ENCODE peak calls at places on chromosome 2, in ten cellular contexts. B is PC-3; C is thoracic aorta; V is tibial artery; U is aorta; P is psoas muscle; O is GM23248; M is PC-9; Q is CD4-positive, CD25-positive, alpha-beta regulatory T cell; N is pancreas. I is an unnamed sample.
A peak's percentile ranks its signal among the peaks of the same experiment; 100 is the strongest.

GRCh38 chr2:238974510-238975166 is 126.8 kb downstream of the TWIST2 start:
- DNase-seq in B (peak; percentile 83), C (no peak), V (no peak), U (peak; percentile 58), P (no peak), O (peak; percentile 89), M (peak; percentile 19), Q (no peak), N (no peak), I (peak; percentile 49)

GRCh38 chr2:227862741-227863588 is 8.5 kb upstream of the DAW1 start:
- DNase-seq in B (peak; percentile 95), C (no peak), V (peak; percentile 71), U (no peak), P (peak; percentile 34), O (peak; percentile 91), M (peak; percentile 56), Q (no peak), N (no peak), I (peak; percentile 86)

GRCh38 chr2:195756218-195756941 is 99.4 kb downstream of the SLC39A10 start:
- DNase-seq in B (peak; percentile 88), C (no peak), V (no peak), U (no peak), P (no peak), O (peak; percentile 28), M (peak; percentile 9), Q (no peak), N (no peak), I (peak; percentile 42)

GRCh38 chr2:109256921-109257320 is 127.9 kb downstream of the SH3RF3 start:
- DNase-seq in B (no peak), C (no peak), V (peak; percentile 59), U (peak; percentile 68), P (peak; percentile 61), O (peak; percentile 62), M (no peak), Q (no peak), N (no peak), I (no peak)

GRCh38 chr2:63765117-63765516 is 76.6 kb upstream of the UGP2 start:
- DNase-seq in B (no peak), C (no peak), V (no peak), U (no peak), P (no peak), O (no peak), M (no peak), Q (no peak), N (no peak), I (no peak)

GRCh38 chr2:98464772-98465310 is 20.2 kb downstream of the INPP4A start:
- DNase-seq in B (no peak), C (no peak), V (no peak), U (peak; percentile 63), P (no peak), O (no peak), M (no peak), Q (peak; percentile 81), N (no peak), I (no peak)

GRCh38 chr2:128796321-128796720 is 477.7 kb upstream of the HS6ST1 start:
- DNase-seq in B (no peak), C (no peak), V (peak; percentile 1), U (no peak), P (no peak), O (no peak), M (no peak), Q (no peak), N (no peak), I (no peak)

GRCh38 chr2:84317135-84317534 is 141.9 kb downstream of the SUCLG1 start:
- DNase-seq in B (no peak), C (no peak), V (no peak), U (no peak), P (no peak), O (no peak), M (no peak), Q (no peak), N (no peak), I (no peak)

DNA sequence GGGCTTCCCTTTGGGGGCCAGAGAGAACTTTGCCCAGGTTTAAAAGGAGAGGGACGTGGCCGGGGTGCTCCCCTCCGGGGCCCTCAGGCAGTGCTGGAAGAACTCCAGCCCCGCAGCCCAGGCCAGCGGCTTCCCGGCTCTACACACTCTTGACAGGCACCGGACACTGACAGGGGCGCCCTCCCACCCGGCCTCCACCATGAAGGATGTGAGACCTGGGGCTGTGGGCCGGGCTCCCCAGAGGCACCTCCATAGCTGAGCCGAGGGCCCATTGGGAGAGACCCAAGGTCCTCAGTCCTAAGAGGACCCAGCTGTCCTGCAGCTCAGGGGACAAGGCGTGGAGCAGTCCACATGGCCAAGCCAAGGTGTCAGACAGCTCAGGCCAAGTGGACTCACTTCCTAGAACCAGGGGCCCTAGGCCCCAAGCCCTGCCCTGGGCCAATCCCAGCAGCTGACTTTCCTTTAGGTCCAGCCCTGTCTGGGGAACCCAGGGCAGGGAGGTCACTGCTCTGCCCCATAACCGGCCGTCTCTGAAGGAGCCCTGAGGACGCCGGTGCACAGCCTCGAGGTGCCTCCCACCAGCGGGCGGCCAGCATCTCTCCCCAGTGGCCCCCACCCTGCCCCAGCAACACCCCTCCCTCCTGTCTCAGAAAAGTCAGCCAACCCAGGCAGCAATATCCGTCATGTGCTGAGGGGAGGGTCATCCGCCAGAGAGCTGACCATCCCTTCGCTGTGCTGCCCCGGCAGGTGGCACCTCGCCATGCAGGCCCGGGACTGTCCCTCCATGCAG is 51.8 kb downstream of the BIN1 start:
- DNase-seq in B (no peak), C (no peak), V (no peak), U (peak; percentile 41), P (peak; percentile 43), O (no peak), M (no peak), Q (no peak), N (no peak), I (no peak)
- H3K4me1 ChIP-seq in B (no peaks in the 10 kb centered on the region), C (no peaks in the 10 kb centered on the region), V (no peaks in the 10 kb centered on the region), U (no peaks in the 10 kb centered on the region), P (peaks cover 60% of the 10 kb centered on the region), O (no peaks in the 10 kb centered on the region), M (no peaks in the 10 kb centered on the region), Q (no peaks in the 10 kb centered on the region), N (no peaks in the 10 kb centered on the region), I (no peaks in the 10 kb centered on the region)

GRCh38 chr2:28380185-28380584 is 12.5 kb upstream of the FOSL2 start:
- DNase-seq in B (no peak), C (no peak), V (no peak), U (no peak), P (no peak), O (no peak), M (no peak), Q (no peak), N (no peak), I (no peak)

GRCh38 chr2:28378679-28379392 is 13.8 kb upstream of the FOSL2 start:
- DNase-seq in B (no peak), C (no peak), V (no peak), U (no peak), P (no peak), O (no peak), M (no peak), Q (no peak), N (no peak), I (no peak)

GRCh38 chr2:28387082-28387960 is 5.3 kb upstream of the FOSL2 start:
- DNase-seq in B (peak; percentile 86), C (no peak), V (no peak), U (no peak), P (no peak), O (peak; percentile 61), M (peak; percentile 31), Q (no peak), N (no peak), I (no peak)

GRCh38 chr2:28381225-28382180 is 11.2 kb upstream of the FOSL2 start:
- DNase-seq in B (no peak), C (no peak), V (no peak), U (no peak), P (no peak), O (no peak), M (no peak), Q (no peak), N (no peak), I (no peak)

GRCh38 chr2:28382755-28383154 is 9.9 kb upstream of the FOSL2 start:
- DNase-seq in B (no peak), C (no peak), V (no peak), U (no peak), P (no peak), O (no peak), M (no peak), Q (no peak), N (no peak), I (no peak)
- H3K27me3 ChIP-seq in B (no peaks in the 10 kb centered on the region), C (no peaks in the 10 kb centered on the region), V (no peaks in the 10 kb centered on the region), U (no peaks in the 10 kb centered on the region), P (no peaks in the 10 kb centered on the region), O (no peaks in the 10 kb centered on the region), M (no peaks in the 10 kb centered on the region), Q (no peaks in the 10 kb centered on the region), N (no peaks in the 10 kb centered on the region), I (no peaks in the 10 kb centered on the region)

GRCh38 chr2:54473876-54474275 is 17.7 kb downstream of the SPTBN1 start:
- DNase-seq in B (no peak), C (no peak), V (no peak), U (no peak), P (no peak), O (no peak), M (no peak), Q (no peak), N (no peak), I (no peak)

GRCh38 chr2:54470241-54470938 is 14.3 kb downstream of the SPTBN1 start:
- DNase-seq in B (no peak), C (no peak), V (no peak), U (no peak), P (no peak), O (peak; percentile 60), M (no peak), Q (no peak), N (no peak), I (no peak)

GRCh38 chr2:54469484-54470053 is 13.4 kb downstream of the SPTBN1 start:
- DNase-seq in B (no peak), C (no peak), V (no peak), U (no peak), P (no peak), O (no peak), M (no peak), Q (no peak), N (no peak), I (no peak)

GRCh38 chr2:54468643-54469042 is 12.5 kb downstream of the SPTBN1 start:
- DNase-seq in B (no peak), C (no peak), V (no peak), U (no peak), P (no peak), O (peak; percentile 85), M (no peak), Q (no peak), N (no peak), I (no peak)

DNA sequence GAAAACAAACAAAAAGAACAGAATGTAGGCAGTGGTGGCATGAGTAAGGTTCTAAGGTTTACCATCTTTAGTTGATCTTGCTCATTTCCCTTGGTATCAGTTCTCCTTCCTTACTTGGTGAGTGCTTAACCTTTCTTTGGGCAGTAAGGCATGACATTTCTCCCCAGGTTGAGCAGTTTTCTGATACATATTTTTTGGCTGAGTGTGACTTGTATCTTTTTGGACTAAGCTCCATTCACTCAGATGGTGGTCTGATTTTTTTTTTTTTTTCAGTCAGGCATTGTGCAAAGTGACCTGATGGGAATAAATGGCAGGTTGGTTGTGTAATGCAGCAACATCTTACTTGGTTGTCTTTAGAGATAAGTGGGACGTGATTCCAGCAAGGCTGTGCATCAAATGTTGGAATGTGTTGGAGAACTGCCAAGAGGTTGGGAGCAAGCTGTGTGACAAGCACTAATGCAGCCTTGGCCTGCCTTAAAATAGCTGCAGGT is 15.1 kb downstream of the SPTBN1 start:
- DNase-seq in B (peak; percentile 43), C (no peak), V (no peak), U (no peak), P (no peak), O (peak; percentile 45), M (peak; percentile 57), Q (no peak), N (peak; percentile 26), I (peak; percentile 33)
- H3K4me1 ChIP-seq in B (no peaks in the 10 kb centered on the region), C (peaks cover 80% of the 10 kb centered on the region), V (peaks cover 4% of the 10 kb centered on the region), U (no peaks in the 10 kb centered on the region), P (peaks cover 60% of the 10 kb centered on the region), O (peaks cover 46% of the 10 kb centered on the region), M (no peaks in the 10 kb centered on the region), Q (no peaks in the 10 kb centered on the region), N (no peaks in the 10 kb centered on the region), I (peaks cover 3% of the 10 kb centered on the region)

DNA sequence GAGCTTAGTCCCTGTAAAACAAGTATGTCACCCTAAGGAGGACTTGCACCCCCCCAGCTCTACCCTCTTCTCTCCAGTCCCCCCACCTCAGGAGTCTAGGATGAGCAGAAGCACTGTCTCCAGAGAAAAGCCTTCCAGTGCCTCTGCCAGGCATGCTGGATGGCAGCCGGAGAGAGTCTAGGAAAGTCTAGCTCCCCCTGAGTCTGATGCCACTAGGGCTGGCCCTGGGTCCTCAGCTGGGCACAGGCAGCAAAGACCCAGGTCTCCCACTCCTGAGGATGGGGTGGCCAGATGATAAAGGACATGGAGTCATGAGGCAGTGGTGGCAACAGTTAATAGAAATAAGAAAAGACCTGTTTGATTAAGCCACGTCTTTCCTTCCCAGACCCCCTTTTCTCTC is 225.6 kb downstream of the CYP26B1 start:
- DNase-seq in B (no peak), C (no peak), V (no peak), U (no peak), P (no peak), O (no peak), M (no peak), Q (no peak), N (no peak), I (no peak)
- H3K27me3 ChIP-seq in B (no peaks in the 10 kb centered on the region), C (no peaks in the 10 kb centered on the region), V (no peaks in the 10 kb centered on the region), U (no peaks in the 10 kb centered on the region), P (no peaks in the 10 kb centered on the region), O (no peaks in the 10 kb centered on the region), M (no peaks in the 10 kb centered on the region), Q (no peaks in the 10 kb centered on the region), N (no peaks in the 10 kb centered on the region), I (peaks cover 10% of the 10 kb centered on the region)

I was measured in foreskin keratinocyte.